ENCODE peak calls at places on chromosomes 1 and 21, in four cellular contexts. V is ascending aorta, W is H4, X is colonic mucosa. N is an unnamed sample.

GRCh38 chr1:66552829-66553228 is 18.9 kb downstream of the SGIP1 start:
- DNase-seq in V (no peak), W (no peak), X (no peak), N (no peak)

GRCh38 chr1:109786531-109787021 is 22.9 kb upstream of the EPS8L3 start:
- DNase-seq in V (peak; percentile 61), W (peak; percentile 81), X (peak; percentile 76), N (no peak)

GRCh38 chr1:72286401-72286800 is 4.1 kb upstream of the NEGR1 start:
- DNase-seq in V (no peak), W (peak; percentile 2), X (no peak), N (no peak)

GRCh38 chr1:43530483-43531452 is at the start of gene PTPRF:
- DNase-seq in V (no peak), W (no peak), X (peak; percentile 75), N (peak; percentile 71)

GRCh38 chr1:162142968-162143367 is 73.5 kb downstream of the NOS1AP start:
- DNase-seq in V (no peak), W (no peak), X (no peak), N (no peak)

GRCh38 chr1:46244656-46245371 is 2.7 kb upstream of the RAD54L start:
- DNase-seq in V (no peak), W (peak; percentile 32), X (no peak), N (peak; percentile 62)

GRCh38 chr1:37946703-37947360 is at the start of gene INPP5B:
- DNase-seq in V (peak; percentile 95), W (peak; percentile 86), X (peak; percentile 94), N (peak; percentile 93)

GRCh38 chr1:86762336-86762735 is 58.0 kb downstream of the SH3GLB1 start:
- DNase-seq in V (no peak), W (no peak), X (no peak), N (no peak)

GRCh38 chr1:205988585-205988995 is 14.6 kb downstream of the RAB7B start:
- DNase-seq in V (no peak), W (no peak), X (no peak), N (no peak)

GRCh38 chr1:208449951-208450350 is 205.8 kb upstream of the PLXNA2 start:
- DNase-seq in V (no peak), W (no peak), X (no peak), N (no peak)

GRCh38 chr21:29104239-29104708 is 26.2 kb upstream of the MAP3K7CL start:
- DNase-seq in V (no peak), W (no peak), X (no peak), N (peak; percentile 36)

N was measured in GM13976.